ENCODE peak calls at places on chromosomes 3 and 15, in seven cellular contexts. X is HCT116, F is K562, M is GM12878, N is H1, U is SK-N-SH, C is HepG2. T is an unnamed sample.

GRCh38 chr15:45200799-45201556 is 13.2 kb upstream of the SHF start:
- DNase-seq in U (peak), N (no peak), M (peak), X (peak), C (peak), F (peak), T (peak)

GRCh38 chr3:64514889-64515288 is 172.9 kb downstream of the ADAMTS9 start:
- DNase-seq in N (no peak), X (no peak), U (no peak), M (no peak), F (no peak), C (no peak), T (no peak)

GRCh38 chr3:14769531-14770325 is 49.0 kb upstream of the FGD5 start:
- DNase-seq in F (no peak), X (no peak), U (peak), M (no peak), N (no peak), C (no peak), T (no peak)

GRCh38 chr3:52190294-52190841 is 7.6 kb upstream of the ALAS1 start:
- DNase-seq in F (no peak), U (no peak), X (no peak), M (no peak), C (no peak), N (no peak), T (no peak)

GRCh38 chr15:67593561-67593960 is 51.1 kb downstream of the MAP2K5 start:
- DNase-seq in X (no peak), F (no peak), U (no peak), C (no peak), N (no peak), M (no peak), T (no peak)

GRCh38 chr3:191761906-191762305 is 300.9 kb downstream of the PYDC2 start:
- DNase-seq in N (no peak), X (no peak), U (no peak), M (no peak), C (no peak), F (no peak), T (no peak)

GRCh38 chr15:74040115-74040850 is 42.1 kb downstream of the GOLGA6A start:
- DNase-seq in C (no peak), N (peak), X (no peak), U (no peak), F (peak), M (no peak), T (no peak)

GRCh38 chr3:181457190-181457589 is 254.5 kb upstream of the SOX2 start:
- DNase-seq in N (no peak), C (no peak), F (no peak), X (no peak), U (no peak), M (no peak), T (no peak)

GRCh38 chr3:72343078-72343477 is 505.2 kb downstream of the SHQ1 start:
- DNase-seq in F (no peak), X (no peak), C (no peak), U (no peak), N (no peak), M (no peak), T (no peak)

GRCh38 chr3:40645883-40646282 is 121.1 kb downstream of the ZNF621 start:
- DNase-seq in U (no peak), X (no peak), F (no peak), C (no peak), M (no peak), N (no peak), T (no peak)

GRCh38 chr3:25861566-25861965 is 71.7 kb downstream of the OXSM start:
- DNase-seq in U (no peak), C (no peak), F (no peak), N (no peak), X (no peak), M (no peak), T (no peak)

GRCh38 chr3:46943237-46944187 is 33.0 kb downstream of the CCDC12 start:
- DNase-seq in M (no peak), N (no peak), U (no peak), X (peak), F (no peak), C (peak), T (no peak)

GRCh38 chr15:45457215-45457614 is 65.3 kb downstream of the SLC30A4 start:
- DNase-seq in U (no peak), M (no peak), X (no peak), C (no peak), F (no peak), N (no peak), T (no peak)

GRCh38 chr15:75641603-75642002 is 1.6 kb upstream of the IMP3 start:
- DNase-seq in C (no peak), U (no peak), N (no peak), X (no peak), M (no peak), F (no peak), T (no peak)

GRCh38 chr15:54605556-54605955 is 591.2 kb downstream of the RSL24D1 start:
- DNase-seq in F (no peak), C (no peak), X (no peak), N (no peak), M (no peak), U (no peak), T (no peak)

GRCh38 chr3:5220667-5221431 is 33.3 kb downstream of the EDEM1 start:
- DNase-seq in N (no peak), C (no peak), M (no peak), X (no peak), U (no peak), F (no peak), T (no peak)

GRCh38 chr15:45612790-45613415 is 21.9 kb upstream of the SQOR start:
- DNase-seq in M (no peak), X (no peak), C (no peak), F (no peak), N (no peak), U (no peak), T (no peak)

GRCh38 chr3:71433631-71434030 is 149.9 kb downstream of the FOXP1 start:
- DNase-seq in F (no peak), N (no peak), C (no peak), X (no peak), U (no peak), M (no peak), T (no peak)

GRCh38 chr15:28120359-28120640 is 21.2 kb upstream of the OCA2 start:
- DNase-seq in M (no peak), F (no peak), U (no peak), X (no peak), N (no peak), C (no peak), T (no peak)

GRCh38 chr3:144162042-144162441 is 190.4 kb downstream of the DIPK2A start:
- DNase-seq in M (no peak), F (no peak), C (peak), X (no peak), U (no peak), N (no peak), T (peak)

GRCh38 chr15:40764766-40765136 is 883 bp downstream of the GCHFR start:
- DNase-seq in N (no peak), C (no peak), M (no peak), X (no peak), F (no peak), U (no peak), T (no peak)

GRCh38 chr3:37853691-37854413 is 7.8 kb upstream of the CTDSPL start:
- DNase-seq in N (no peak), M (no peak), F (no peak), U (no peak), X (no peak), C (no peak), T (peak)

GRCh38 chr3:47586746-47587145 is 8.1 kb upstream of the CSPG5 start:
- DNase-seq in U (no peak), C (no peak), X (no peak), F (no peak), M (no peak), N (no peak), T (no peak)

GRCh38 chr3:169871129-169871886 is 1.6 kb upstream of the LRRC31 start:
- DNase-seq in U (no peak), F (no peak), C (no peak), N (no peak), X (no peak), M (no peak), T (peak)

GRCh38 chr3:30511524-30512278 is 94.7 kb upstream of the TGFBR2 start:
- DNase-seq in F (no peak), M (no peak), C (peak), X (no peak), U (no peak), N (no peak), T (no peak)

GRCh38 chr15:66886686-66887273 is 178.6 kb upstream of the SMAD3 start:
- DNase-seq in F (no peak), M (no peak), U (no peak), X (no peak), C (no peak), N (no peak), T (no peak)

GRCh38 chr3:14758297-14758696 is 60.5 kb upstream of the FGD5 start:
- DNase-seq in F (no peak), C (no peak), M (no peak), U (no peak), N (no peak), X (no peak), T (no peak)

GRCh38 chr3:196431193-196432136 is 762 bp downstream of the UBXN7 start:
- DNase-seq in F (peak), N (no peak), C (peak), U (peak), M (no peak), X (no peak), T (peak)

GRCh38 chr3:117927831-117928230 is 1106.8 kb downstream of the IGSF11 start:
- DNase-seq in M (no peak), U (no peak), X (no peak), F (no peak), C (no peak), N (no peak), T (no peak)

GRCh38 chr3:196969001-196969659 is 497 bp upstream of the PIGZ start:
- DNase-seq in C (no peak), M (no peak), U (peak), F (peak), N (no peak), X (no peak), T (peak)

GRCh38 chr3:73072634-73073033 is 11.2 kb downstream of the EBLN2 start:
- DNase-seq in M (no peak), C (no peak), U (no peak), F (peak), X (no peak), N (no peak), T (no peak)

GRCh38 chr15:31228980-31229826 is 97.4 kb upstream of the KLF13 start:
- DNase-seq in U (no peak), C (peak), F (no peak), X (no peak), N (no peak), M (peak), T (peak)

GRCh38 chr15:52642386-52643361 is 36.5 kb downstream of the ATOSA start:
- DNase-seq in M (no peak), C (no peak), U (no peak), N (no peak), F (no peak), X (no peak), T (no peak)

GRCh38 chr3:102092617-102093466 is 243.5 kb downstream of the NFKBIZ start:
- DNase-seq in N (no peak), X (no peak), M (no peak), C (no peak), F (no peak), U (no peak), T (no peak)
- TF ChIP-seq JUND in N (no peak), X (no peak), M (no peak), C (no peak), F (no peak), U (no peak), T (no peak)

GRCh38 chr3:12158387-12159226 is at the start of gene TIMP4:
- DNase-seq in C (peak), M (no peak), N (peak), X (no peak), F (no peak), U (no peak), T (no peak)
- TF ChIP-seq JUND in C (no peak), M (no peak), N (no peak), X (no peak), F (no peak), U (no peak), T (no peak)

GRCh38 chr15:32826685-32827084 is 108.9 kb downstream of the GREM1 start:
- DNase-seq in C (no peak), F (no peak), N (no peak), U (no peak), X (no peak), M (no peak), T (no peak)

GRCh38 chr15:32822739-32823138 is 104.9 kb downstream of the GREM1 start:
- DNase-seq in C (no peak), N (no peak), M (no peak), X (no peak), F (no peak), U (no peak), T (no peak)

GRCh38 chr15:32825219-32825618 is 107.4 kb downstream of the GREM1 start:
- DNase-seq in M (no peak), F (no peak), X (no peak), U (no peak), N (no peak), C (no peak), T (no peak)

GRCh38 chr15:32824777-32825176 is 107.0 kb downstream of the GREM1 start:
- DNase-seq in M (no peak), U (no peak), X (no peak), C (peak), N (no peak), F (no peak), T (no peak)

DNA sequence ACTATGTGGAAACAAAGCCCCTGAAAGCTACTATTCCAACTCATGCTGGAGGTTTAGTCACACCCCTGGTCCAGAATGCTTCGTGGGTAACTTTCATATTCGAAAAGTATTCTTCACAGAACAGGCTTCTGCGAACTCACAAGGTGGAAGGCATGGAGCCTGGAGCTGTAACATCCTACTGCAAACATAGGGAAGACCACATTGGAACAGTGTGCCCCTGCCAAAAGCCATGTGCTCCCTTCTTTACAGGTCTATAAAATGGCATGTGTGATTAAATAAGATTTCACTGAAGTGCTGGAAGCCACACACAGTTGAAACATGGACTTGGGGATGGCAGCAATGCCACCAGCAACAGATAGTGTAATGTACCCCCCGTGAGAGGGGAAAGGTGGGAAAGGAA is 105.9 kb downstream of the GREM1 start:
- DNase-seq in F (no peak), C (no peak), N (no peak), U (no peak), M (no peak), X (no peak), T (no peak)
- TF ChIP-seq JUND in F (no peak), C (no peak), N (no peak), U (no peak), M (no peak), X (no peak), T (no peak)

DNA sequence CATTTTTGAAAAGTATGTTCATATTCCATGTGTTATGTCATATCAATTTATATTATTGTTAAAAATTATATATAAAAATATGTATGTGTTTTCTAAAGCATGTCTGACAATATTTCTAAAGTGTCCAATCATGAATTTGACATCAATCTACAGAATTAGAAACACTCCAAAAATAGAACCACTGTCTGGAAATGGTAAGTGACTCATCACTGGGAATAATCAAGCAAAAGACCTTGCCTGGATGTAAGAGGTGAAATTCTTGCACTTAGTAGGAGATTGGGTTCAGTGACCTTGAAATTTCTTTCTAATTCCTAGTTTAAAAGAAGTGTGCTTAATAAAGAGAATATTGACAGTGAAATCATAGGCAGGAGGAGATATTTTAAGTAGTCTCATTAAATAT is 188.8 kb downstream of the ZNF385D start:
- DNase-seq in M (no peak), U (no peak), X (no peak), F (no peak), N (no peak), C (no peak), T (no peak)
- TF ChIP-seq JUND in M (no peak), U (no peak), X (no peak), F (no peak), N (no peak), C (no peak), T (no peak)

GRCh38 chr3:94336076-94336741 is 273.3 kb downstream of the NSUN3 start:
- DNase-seq in M (no peak), X (peak), U (peak), F (no peak), C (peak), N (no peak), T (peak)
- TF ChIP-seq JUND in M (no peak), X (no peak), U (no peak), F (no peak), C (no peak), N (no peak), T (no peak)

T was measured in T47D.